ENCODE peak calls at places on chromosomes 11 and 22, in four cellular contexts. K is neural progenitor cell, I is substantia nigra, H is HT-29. L is an unnamed sample.

GRCh38 chr11:111081021-111081511 is 164.5 kb upstream of the POU2AF2 start:
- DNase-seq in H (no peak), I (no peak), K (no peak), L (peak)

GRCh38 chr11:18071098-18071705 is 25.1 kb upstream of the TPH1 start:
- DNase-seq in K (no peak), H (no peak), I (no peak), L (no peak)

GRCh38 chr11:19905280-19905853 is 192.7 kb downstream of the NAV2 start:
- DNase-seq in I (no peak), K (peak), H (peak), L (peak)

GRCh38 chr11:131973017-131973416 is 602.6 kb downstream of the NTM start:
- DNase-seq in K (no peak), I (no peak), H (no peak), L (no peak)

GRCh38 chr22:45896153-45896951 is 80.6 kb downstream of the WNT7B start:
- DNase-seq in H (peak), K (no peak), I (no peak), L (no peak)

GRCh38 chr22:28955817-28956216 is 72.4 kb downstream of the ZNRF3 start:
- DNase-seq in H (no peak), I (no peak), K (no peak), L (no peak)

GRCh38 chr11:93528757-93529639 is 14.2 kb downstream of the SMCO4 start:
- DNase-seq in K (no peak), I (no peak), H (no peak), L (no peak)

GRCh38 chr22:36922752-36923457 is 9.5 kb downstream of the CSF2RB start:
- DNase-seq in K (no peak), I (no peak), H (no peak), L (no peak)

GRCh38 chr11:123061403-123062157 is at the start of gene HSPA8:
- DNase-seq in H (peak), K (peak), I (peak), L (peak)

GRCh38 chr11:5159806-5160205 is 5.2 kb upstream of the OR52A1 start:
- DNase-seq in I (no peak), H (no peak), K (no peak), L (no peak)

GRCh38 chr11:131522851-131523250 is 152.4 kb downstream of the NTM start:
- DNase-seq in K (no peak), H (no peak), I (no peak), L (no peak)

GRCh38 chr22:27625769-27626674 is 175.5 kb downstream of the MN1 start:
- DNase-seq in I (no peak), K (no peak), H (no peak), L (no peak)

GRCh38 chr11:117473692-117474091 is 146.0 kb downstream of the CEP164 start:
- DNase-seq in I (no peak), K (no peak), H (no peak), L (no peak)